ENCODE peak calls at places on chromosomes 13 and 19, in eight cellular contexts. One of them, this sample, is unnamed.

GRCh38 chr13:90533866-90534265 is 813.6 kb upstream of the MIR17HG start:
- DNase-seq in left ventricle myocardium inferior: no peak
- DNase-seq in cardiac muscle cell: no peak
- DNase-seq in transverse colon: no peak
- DNase-seq in lung: no peak
- DNase-seq in endothelial cell of umbilical vein: no peak
- DNase-seq in RWPE2: no peak
- DNase-seq in mucosa of descending colon: no peak
- DNase-seq in this sample: no peak

GRCh38 chr13:50714886-50715285 is 128.6 kb downstream of the DLEU7 start:
- DNase-seq in left ventricle myocardium inferior: no peak
- DNase-seq in cardiac muscle cell: no peak
- DNase-seq in transverse colon: no peak
- DNase-seq in lung: no peak
- DNase-seq in endothelial cell of umbilical vein: no peak
- DNase-seq in RWPE2: no peak
- DNase-seq in mucosa of descending colon: no peak
- DNase-seq in this sample: no peak

GRCh38 chr19:35265126-35265995 is 3.4 kb upstream of the USF2 start:
- DNase-seq in left ventricle myocardium inferior: no peak
- DNase-seq in cardiac muscle cell: no peak
- DNase-seq in transverse colon: peak; percentile 8
- DNase-seq in lung: no peak
- DNase-seq in endothelial cell of umbilical vein: no peak
- DNase-seq in RWPE2: peak; percentile 43
- DNase-seq in mucosa of descending colon: peak; percentile 21
- DNase-seq in this sample: peak; percentile 46

GRCh38 chr13:103388839-103389238 is 322.6 kb upstream of the SLC10A2 start:
- DNase-seq in left ventricle myocardium inferior: no peak
- DNase-seq in cardiac muscle cell: no peak
- DNase-seq in transverse colon: no peak
- DNase-seq in lung: no peak
- DNase-seq in endothelial cell of umbilical vein: no peak
- DNase-seq in RWPE2: no peak
- DNase-seq in mucosa of descending colon: no peak
- DNase-seq in this sample: no peak

GRCh38 chr13:33066329-33066728 is 50.1 kb downstream of the KL start:
- DNase-seq in left ventricle myocardium inferior: no peak
- DNase-seq in cardiac muscle cell: no peak
- DNase-seq in transverse colon: no peak
- DNase-seq in lung: no peak
- DNase-seq in endothelial cell of umbilical vein: no peak
- DNase-seq in RWPE2: no peak
- DNase-seq in mucosa of descending colon: no peak
- DNase-seq in this sample: no peak

GRCh38 chr19:4278460-4278901 is 585 bp upstream of the SHD start:
- DNase-seq in left ventricle myocardium inferior: no peak
- DNase-seq in cardiac muscle cell: peak; percentile 23
- DNase-seq in transverse colon: no peak
- DNase-seq in lung: no peak
- DNase-seq in endothelial cell of umbilical vein: no peak
- DNase-seq in RWPE2: no peak
- DNase-seq in mucosa of descending colon: no peak
- DNase-seq in this sample: no peak

GRCh38 chr19:14091885-14092462 is 1.4 kb upstream of the SAMD1 start:
- DNase-seq in left ventricle myocardium inferior: no peak
- DNase-seq in cardiac muscle cell: no peak
- DNase-seq in transverse colon: no peak
- DNase-seq in lung: no peak
- DNase-seq in endothelial cell of umbilical vein: no peak
- DNase-seq in RWPE2: no peak
- DNase-seq in mucosa of descending colon: no peak
- DNase-seq in this sample: peak; percentile 63

GRCh38 chr19:54035215-54036178 is 28.2 kb downstream of the VSTM1 start:
- DNase-seq in left ventricle myocardium inferior: no peak
- DNase-seq in cardiac muscle cell: no peak
- DNase-seq in transverse colon: no peak
- DNase-seq in lung: no peak
- DNase-seq in endothelial cell of umbilical vein: peak; percentile 86
- DNase-seq in RWPE2: no peak
- DNase-seq in mucosa of descending colon: no peak
- DNase-seq in this sample: no peak

GRCh38 chr13:98254541-98254940 is 77.5 kb upstream of the RNF113B start:
- DNase-seq in left ventricle myocardium inferior: no peak
- DNase-seq in cardiac muscle cell: no peak
- DNase-seq in transverse colon: no peak
- DNase-seq in lung: no peak
- DNase-seq in endothelial cell of umbilical vein: no peak
- DNase-seq in RWPE2: no peak
- DNase-seq in mucosa of descending colon: no peak
- DNase-seq in this sample: no peak

GRCh38 chr13:48954086-48954485 is 21.6 kb upstream of the FNDC3A start:
- DNase-seq in left ventricle myocardium inferior: no peak
- DNase-seq in cardiac muscle cell: no peak
- DNase-seq in transverse colon: no peak
- DNase-seq in lung: no peak
- DNase-seq in endothelial cell of umbilical vein: no peak
- DNase-seq in RWPE2: no peak
- DNase-seq in mucosa of descending colon: no peak
- DNase-seq in this sample: no peak

GRCh38 chr19:40523322-40524047 is 53.2 kb upstream of the SHKBP1 start:
- DNase-seq in left ventricle myocardium inferior: peak; percentile 36
- DNase-seq in cardiac muscle cell: peak; percentile 77
- DNase-seq in transverse colon: peak; percentile 88
- DNase-seq in lung: peak; percentile 68
- DNase-seq in endothelial cell of umbilical vein: peak; percentile 49
- DNase-seq in RWPE2: no peak
- DNase-seq in mucosa of descending colon: peak; percentile 87
- DNase-seq in this sample: peak; percentile 26

GRCh38 chr13:35157143-35157755 is 215.2 kb downstream of the NBEA start:
- DNase-seq in left ventricle myocardium inferior: no peak
- DNase-seq in cardiac muscle cell: peak; percentile 49
- DNase-seq in transverse colon: peak; percentile 18
- DNase-seq in lung: peak; percentile 33
- DNase-seq in endothelial cell of umbilical vein: peak; percentile 75
- DNase-seq in RWPE2: no peak
- DNase-seq in mucosa of descending colon: no peak
- DNase-seq in this sample: no peak
- TF ChIP-seq CTCF in left ventricle myocardium inferior: peak; percentile 80
- TF ChIP-seq CTCF in cardiac muscle cell: peak; percentile 62
- TF ChIP-seq CTCF in transverse colon: peak; percentile 67
- TF ChIP-seq CTCF in lung: peak; percentile 38
- TF ChIP-seq CTCF in endothelial cell of umbilical vein: peak; percentile 42
- TF ChIP-seq CTCF in RWPE2: peak; percentile 83
- TF ChIP-seq CTCF in mucosa of descending colon: no peak
- TF ChIP-seq CTCF in this sample: peak; percentile 11

DNA sequence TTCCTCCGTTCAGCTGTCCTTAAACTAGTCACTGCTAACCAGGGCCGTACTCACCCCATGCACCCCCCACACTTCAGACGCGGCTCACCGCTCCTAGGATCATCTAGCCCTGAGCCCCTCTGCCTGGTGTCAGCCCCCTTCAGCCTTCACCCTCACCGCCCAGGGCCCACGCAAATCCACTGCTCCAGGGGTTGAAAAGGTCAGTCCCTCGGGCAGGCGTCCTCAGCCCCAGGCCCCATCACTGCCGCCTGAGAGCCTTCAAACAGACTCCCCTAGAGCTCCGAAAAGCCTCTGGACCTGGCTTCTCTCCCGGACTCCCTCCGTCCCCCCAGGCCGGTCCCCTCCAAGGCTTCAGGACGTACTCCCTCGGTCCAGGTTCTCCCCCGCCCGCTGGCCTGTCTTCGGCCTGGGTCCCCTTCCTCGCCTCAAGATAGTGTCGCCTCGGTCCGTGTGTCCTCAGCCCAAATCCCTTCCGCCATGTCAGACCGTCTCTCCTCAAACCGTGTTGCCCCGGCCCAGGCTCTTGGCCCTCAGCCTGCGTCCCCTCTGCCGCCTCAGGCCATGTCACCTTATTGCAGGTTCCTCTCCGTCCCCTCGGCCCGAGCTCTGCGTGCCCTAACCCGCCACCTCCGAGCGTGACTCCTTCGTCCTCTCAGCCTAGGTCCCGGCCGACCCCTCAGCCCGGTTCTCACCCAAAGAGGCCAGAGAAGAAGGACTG is 553 bp downstream of the NAPA start:
- DNase-seq in left ventricle myocardium inferior: no peak
- DNase-seq in cardiac muscle cell: no peak
- DNase-seq in transverse colon: peak; percentile 22
- DNase-seq in lung: no peak
- DNase-seq in endothelial cell of umbilical vein: no peak
- DNase-seq in RWPE2: no peak
- DNase-seq in mucosa of descending colon: peak; percentile 51
- DNase-seq in this sample: no peak
- H3K4me1 ChIP-seq in left ventricle myocardium inferior: peaks cover 62% of the 10 kb centered on the region
- H3K4me1 ChIP-seq in cardiac muscle cell: no peaks in the 10 kb centered on the region
- H3K4me1 ChIP-seq in transverse colon: peaks cover 33% of the 10 kb centered on the region
- H3K4me1 ChIP-seq in lung: peaks cover 29% of the 10 kb centered on the region
- H3K4me1 ChIP-seq in endothelial cell of umbilical vein: peaks cover 28% of the 10 kb centered on the region
- H3K4me1 ChIP-seq in RWPE2: peaks cover 27% of the 10 kb centered on the region
- H3K4me1 ChIP-seq in mucosa of descending colon: peaks cover 30% of the 10 kb centered on the region
- H3K4me1 ChIP-seq in this sample: peaks cover 7% of the 10 kb centered on the region

GRCh38 chr19:5713228-5713627 is 6.7 kb downstream of the LONP1 start:
- DNase-seq in left ventricle myocardium inferior: no peak
- DNase-seq in cardiac muscle cell: no peak
- DNase-seq in transverse colon: no peak
- DNase-seq in lung: no peak
- DNase-seq in endothelial cell of umbilical vein: no peak
- DNase-seq in RWPE2: no peak
- DNase-seq in mucosa of descending colon: no peak
- DNase-seq in this sample: no peak

GRCh38 chr19:5707576-5708575 is 12.1 kb downstream of the LONP1 start:
- DNase-seq in left ventricle myocardium inferior: no peak
- DNase-seq in cardiac muscle cell: no peak
- DNase-seq in transverse colon: no peak
- DNase-seq in lung: no peak
- DNase-seq in endothelial cell of umbilical vein: no peak
- DNase-seq in RWPE2: no peak
- DNase-seq in mucosa of descending colon: no peak
- DNase-seq in this sample: no peak

GRCh38 chr19:5711025-5711424 is 8.9 kb downstream of the LONP1 start:
- DNase-seq in left ventricle myocardium inferior: no peak
- DNase-seq in cardiac muscle cell: no peak
- DNase-seq in transverse colon: no peak
- DNase-seq in lung: no peak
- DNase-seq in endothelial cell of umbilical vein: no peak
- DNase-seq in RWPE2: no peak
- DNase-seq in mucosa of descending colon: no peak
- DNase-seq in this sample: no peak

GRCh38 chr19:5714819-5715218 is 5.1 kb downstream of the LONP1 start:
- DNase-seq in left ventricle myocardium inferior: no peak
- DNase-seq in cardiac muscle cell: no peak
- DNase-seq in transverse colon: no peak
- DNase-seq in lung: no peak
- DNase-seq in endothelial cell of umbilical vein: no peak
- DNase-seq in RWPE2: no peak
- DNase-seq in mucosa of descending colon: no peak
- DNase-seq in this sample: no peak

GRCh38 chr19:5711713-5712161 is 8.2 kb downstream of the LONP1 start:
- DNase-seq in left ventricle myocardium inferior: no peak
- DNase-seq in cardiac muscle cell: no peak
- DNase-seq in transverse colon: no peak
- DNase-seq in lung: no peak
- DNase-seq in endothelial cell of umbilical vein: no peak
- DNase-seq in RWPE2: no peak
- DNase-seq in mucosa of descending colon: no peak
- DNase-seq in this sample: no peak
- H3K36me3 ChIP-seq in left ventricle myocardium inferior: peaks cover 65% of the 10 kb centered on the region
- H3K36me3 ChIP-seq in cardiac muscle cell: peaks cover 25% of the 10 kb centered on the region
- H3K36me3 ChIP-seq in transverse colon: no peaks in the 10 kb centered on the region
- H3K36me3 ChIP-seq in lung: peaks cover 59% of the 10 kb centered on the region
- H3K36me3 ChIP-seq in endothelial cell of umbilical vein: peaks cover 38% of the 10 kb centered on the region
- H3K36me3 ChIP-seq in RWPE2: peaks cover 55% of the 10 kb centered on the region
- H3K36me3 ChIP-seq in mucosa of descending colon: no peaks in the 10 kb centered on the region
- H3K36me3 ChIP-seq in this sample: no peaks in the 10 kb centered on the region

DNA sequence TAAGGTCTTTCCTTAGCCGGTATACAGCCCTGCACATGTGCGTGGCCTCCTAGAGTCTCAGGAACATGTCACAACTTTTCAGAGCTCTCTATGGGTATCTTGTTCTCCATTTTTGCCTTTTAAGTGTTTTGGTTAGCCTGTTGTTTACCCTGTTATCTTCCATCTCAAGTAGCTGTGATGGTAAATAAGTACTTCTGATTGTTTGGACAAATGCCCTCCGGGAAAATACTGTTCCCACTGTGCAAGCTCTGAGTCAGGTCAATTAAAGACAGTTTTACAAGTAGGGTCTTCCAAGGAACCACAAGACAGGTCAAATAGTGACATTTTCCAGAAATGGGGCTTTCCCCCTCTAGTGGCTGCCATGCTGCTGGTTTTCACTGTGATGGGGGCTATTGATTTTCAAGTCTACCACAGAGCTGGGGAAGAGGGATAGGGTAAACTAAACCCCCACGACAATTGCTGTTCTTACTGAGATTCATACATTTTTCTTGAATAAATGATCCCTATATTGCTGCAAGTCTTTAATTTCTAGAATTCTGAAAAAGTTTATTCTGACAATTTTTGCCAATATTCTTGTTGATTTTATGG is 109.5 kb downstream of the TM9SF2 start:
- DNase-seq in left ventricle myocardium inferior: no peak
- DNase-seq in cardiac muscle cell: no peak
- DNase-seq in transverse colon: no peak
- DNase-seq in lung: no peak
- DNase-seq in endothelial cell of umbilical vein: no peak
- DNase-seq in RWPE2: no peak
- DNase-seq in mucosa of descending colon: no peak
- DNase-seq in this sample: no peak
- TF ChIP-seq CTCF in left ventricle myocardium inferior: no peak
- TF ChIP-seq CTCF in cardiac muscle cell: peak; percentile 13
- TF ChIP-seq CTCF in transverse colon: no peak
- TF ChIP-seq CTCF in lung: no peak
- TF ChIP-seq CTCF in endothelial cell of umbilical vein: no peak
- TF ChIP-seq CTCF in RWPE2: peak; percentile 23
- TF ChIP-seq CTCF in mucosa of descending colon: no peak
- TF ChIP-seq CTCF in this sample: no peak

GRCh38 chr19:45526143-45526542 is 18.9 kb downstream of the VASP start:
- DNase-seq in left ventricle myocardium inferior: peak; percentile 61
- DNase-seq in cardiac muscle cell: peak; percentile 86
- DNase-seq in transverse colon: peak; percentile 68
- DNase-seq in lung: peak; percentile 71
- DNase-seq in endothelial cell of umbilical vein: peak; percentile 57
- DNase-seq in RWPE2: peak; percentile 90
- DNase-seq in mucosa of descending colon: peak; percentile 74
- DNase-seq in this sample: no peak
- H3K4me1 ChIP-seq in left ventricle myocardium inferior: peaks cover 47% of the 10 kb centered on the region
- H3K4me1 ChIP-seq in cardiac muscle cell: no peaks in the 10 kb centered on the region
- H3K4me1 ChIP-seq in transverse colon: peaks cover 13% of the 10 kb centered on the region
- H3K4me1 ChIP-seq in lung: peaks cover 7% of the 10 kb centered on the region
- H3K4me1 ChIP-seq in endothelial cell of umbilical vein: no peaks in the 10 kb centered on the region
- H3K4me1 ChIP-seq in RWPE2: peaks cover 4% of the 10 kb centered on the region
- H3K4me1 ChIP-seq in mucosa of descending colon: peaks cover 22% of the 10 kb centered on the region
- H3K4me1 ChIP-seq in this sample: no peaks in the 10 kb centered on the region

GRCh38 chr13:19169991-19170390 is 11.6 kb downstream of the TUBA3C start:
- DNase-seq in left ventricle myocardium inferior: no peak
- DNase-seq in cardiac muscle cell: no peak
- DNase-seq in transverse colon: no peak
- DNase-seq in lung: no peak
- DNase-seq in endothelial cell of umbilical vein: no peak
- DNase-seq in RWPE2: no peak
- DNase-seq in mucosa of descending colon: no peak
- DNase-seq in this sample: no peak
- H3K36me3 ChIP-seq in left ventricle myocardium inferior: no peaks in the 10 kb centered on the region
- H3K36me3 ChIP-seq in cardiac muscle cell: no peaks in the 10 kb centered on the region
- H3K36me3 ChIP-seq in transverse colon: no peaks in the 10 kb centered on the region
- H3K36me3 ChIP-seq in lung: no peaks in the 10 kb centered on the region
- H3K36me3 ChIP-seq in endothelial cell of umbilical vein: no peaks in the 10 kb centered on the region
- H3K36me3 ChIP-seq in RWPE2: no peaks in the 10 kb centered on the region
- H3K36me3 ChIP-seq in mucosa of descending colon: no peaks in the 10 kb centered on the region
- H3K36me3 ChIP-seq in this sample: no peaks in the 10 kb centered on the region

This sample was measured in Peyer's patch.